ENCODE peak calls at places on chromosomes 6 and 20, in seven cellular contexts. Y, F, O, X, R, N and V are unnamed samples. For H3K4me1, the result is how much of the 10 kb centered on the place peaks cover.

GRCh38 chr20:33649201-33649631 is 12.9 kb upstream of the C20orf144 start:
- DNase-seq in Y (no peak), F (no peak), O (no peak), X (no peak), R (peak), N (no peak), V (peak)

GRCh38 chr20:38673731-38674177 is 50.5 kb upstream of the SLC32A1 start:
- DNase-seq in Y (no peak), F (peak), O (no peak), X (no peak), R (no peak), N (no peak), V (no peak)

GRCh38 chr20:48754269-48754668 is 73.5 kb downstream of the PREX1 start:
- DNase-seq in Y (no peak), F (no peak), O (no peak), X (no peak), R (no peak), N (no peak), V (no peak)

GRCh38 chr20:20489623-20490341 is 121.9 kb downstream of the INSM1 start:
- DNase-seq in Y (no peak), F (no peak), O (no peak), X (no peak), R (no peak), N (peak), V (no peak)

GRCh38 chr6:43699564-43700186 is 12.1 kb upstream of the MRPS18A start:
- DNase-seq in Y (no peak), F (peak), O (no peak), X (peak), R (no peak), N (peak), V (no peak)

GRCh38 chr20:50632236-50632635 is 59.1 kb downstream of the RIPOR3 start:
- DNase-seq in Y (no peak), F (no peak), O (no peak), X (no peak), R (peak), N (no peak), V (no peak)

GRCh38 chr6:4322846-4323309 is 187.5 kb upstream of the ECI2 start:
- DNase-seq in Y (no peak), F (no peak), O (no peak), X (peak), R (no peak), N (peak), V (no peak)

GRCh38 chr20:7410150-7410549 is 530.1 kb downstream of the HAO1 start:
- DNase-seq in Y (no peak), F (no peak), O (no peak), X (no peak), R (no peak), N (no peak), V (no peak)

GRCh38 chr6:132713355-132714134 is at the start of gene VNN1:
- DNase-seq in Y (peak), F (no peak), O (no peak), X (no peak), R (no peak), N (no peak), V (peak)

GRCh38 chr20:64226686-64227576 is 28.6 kb upstream of the PCMTD2 start:
- DNase-seq in Y (no peak), F (no peak), O (no peak), X (no peak), R (no peak), N (no peak), V (no peak)

GRCh38 chr20:4067600-4068261 is 52.4 kb upstream of the RNF24 start:
- DNase-seq in Y (no peak), F (peak), O (no peak), X (no peak), R (no peak), N (peak), V (no peak)

GRCh38 chr6:125957845-125958244 is 1.3 kb downstream of the HINT3 start:
- DNase-seq in Y (peak), F (peak), O (no peak), X (peak), R (no peak), N (peak), V (peak)
- TF ChIP-seq POLR2A in Y (no peak), F (no peak), O (no peak), X (no peak), R (no peak), N (no peak), V (peak)

GRCh38 chr6:108651287-108651686 is 90.6 kb downstream of the FOXO3 start:
- DNase-seq in Y (no peak), F (no peak), O (no peak), X (no peak), R (no peak), N (no peak), V (no peak)
- H3K4me1 ChIP-seq in Y (half or more), F (under half), O (under half), X (under half), R (half or more), N (under half), V (half or more)

GRCh38 chr20:31879143-31879987 is 8.9 kb downstream of the TTLL9 start:
- DNase-seq in Y (peak), F (peak), O (peak), X (peak), R (peak), N (peak), V (peak)
- TF ChIP-seq POLR2A in Y (no peak), F (peak), O (peak), X (peak), R (no peak), N (no peak), V (no peak)

GRCh38 chr20:44396369-44396768 is 40.9 kb downstream of the HNF4A start:
- DNase-seq in Y (no peak), F (no peak), O (no peak), X (no peak), R (no peak), N (no peak), V (no peak)
- H3K4me1 ChIP-seq in Y (under half), F (under half), O (under half), X (half or more), R (under half), N (under half), V (under half)

DNA sequence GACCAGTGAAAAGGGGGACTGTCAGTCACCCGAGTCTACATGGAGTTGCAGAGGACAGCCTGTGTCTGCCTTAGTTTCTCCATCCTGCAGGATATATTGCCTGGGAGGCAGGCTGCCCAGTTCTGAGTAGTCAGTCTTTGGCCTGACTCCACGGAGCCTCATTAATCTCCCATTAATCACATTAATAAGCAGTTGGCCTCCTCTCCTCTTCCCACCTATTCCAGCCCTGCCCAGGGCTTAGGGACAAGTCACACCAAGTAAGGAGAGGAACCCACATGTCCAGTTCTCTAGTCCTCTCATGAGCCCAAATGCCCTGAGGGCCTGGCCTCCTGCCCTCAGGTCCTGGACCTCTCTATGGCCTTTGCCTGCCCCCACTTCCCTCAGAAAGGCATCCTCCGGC is 1.3 kb upstream of the MUCL3 start:
- DNase-seq in Y (no peak), F (no peak), O (no peak), X (no peak), R (no peak), N (no peak), V (peak)
- TF ChIP-seq POLR2A in Y (no peak), F (no peak), O (no peak), X (no peak), R (no peak), N (no peak), V (no peak)

DNA sequence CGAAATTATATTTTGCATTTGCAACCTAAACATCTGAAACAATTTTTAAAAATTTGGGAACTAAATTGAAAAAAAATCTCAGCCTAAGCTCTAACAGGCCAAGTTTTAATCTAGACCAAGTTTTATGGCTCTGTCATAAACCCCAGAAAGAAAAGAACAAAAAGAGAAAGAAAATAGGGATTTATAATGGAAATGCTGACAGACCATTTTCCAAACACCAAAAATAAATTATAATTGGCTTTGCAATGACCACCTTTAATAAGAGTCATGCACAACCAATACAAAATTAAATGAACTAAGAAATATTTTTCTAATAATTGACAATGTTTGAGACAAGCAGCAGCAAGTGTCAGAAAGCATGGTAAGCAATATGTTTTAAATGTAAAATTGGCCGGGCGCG is 72.6 kb downstream of the WDR27 start:
- DNase-seq in Y (no peak), F (no peak), O (no peak), X (no peak), R (no peak), N (no peak), V (no peak)
- H3K4me1 ChIP-seq in Y (under half), F (under half), O (under half), X (under half), R (under half), N (under half), V (under half)

GRCh38 chr6:85669735-85670194 is 27.1 kb upstream of the SYNCRIP start:
- DNase-seq in Y (no peak), F (peak), O (no peak), X (no peak), R (no peak), N (peak), V (no peak)
- TF ChIP-seq POLR2A in Y (no peak), F (no peak), O (no peak), X (no peak), R (no peak), N (no peak), V (no peak)

GRCh38 chr6:170451762-170452651 is 101.1 kb downstream of the PSMB1 start:
- DNase-seq in Y (peak), F (no peak), O (no peak), X (no peak), R (no peak), N (no peak), V (no peak)
- H3K4me1 ChIP-seq in Y (under half), F (under half), O (under half), X (under half), R (under half), N (under half), V (under half)